ENCODE peak calls at places on chromosomes 16 and 17, in seven cellular contexts. T, H, V, W, S, R and C are unnamed samples.

GRCh38 chr16:75443301-75443700 is 10.0 kb upstream of the CFDP1 start:
- DNase-seq in S (no peak), W (no peak), R (no peak), V (no peak), H (no peak), T (no peak), C (no peak)

GRCh38 chr16:88308441-88309173 is 74.2 kb upstream of the ZNF469 start:
- DNase-seq in W (no peak), T (no peak), V (no peak), H (no peak), S (no peak), R (no peak), C (no peak)

GRCh38 chr16:85542548-85542927 is 70.6 kb upstream of the GSE1 start:
- DNase-seq in V (no peak), H (no peak), W (no peak), T (no peak), R (no peak), S (no peak), C (no peak)

GRCh38 chr16:86078121-86078600 is 179.2 kb downstream of the IRF8 start:
- DNase-seq in T (no peak), V (no peak), H (no peak), W (no peak), R (peak), S (no peak), C (no peak)

GRCh38 chr17:72618018-72618509 is 474.4 kb downstream of the SLC39A11 start:
- DNase-seq in W (no peak), T (no peak), R (peak), S (no peak), V (peak), H (no peak), C (no peak)

GRCh38 chr17:30921544-30922196 is at the start of gene ADAP2:
- DNase-seq in R (peak), S (no peak), T (no peak), H (peak), V (no peak), W (peak), C (no peak)

GRCh38 chr17:53032861-53033271 is 789.9 kb upstream of the KIF2B start:
- DNase-seq in V (no peak), H (peak), R (peak), S (no peak), T (peak), W (peak), C (no peak)

GRCh38 chr16:12258806-12259205 is 282.3 kb downstream of the SNX29 start:
- DNase-seq in R (no peak), W (no peak), T (no peak), V (no peak), S (no peak), H (no peak), C (no peak)

GRCh38 chr17:74898376-74898946 is 5.0 kb upstream of the FADS6 start:
- DNase-seq in T (no peak), R (no peak), W (no peak), V (no peak), H (no peak), S (no peak), C (no peak)

GRCh38 chr17:60170835-60171752 is 21.3 kb downstream of the CA4 start:
- DNase-seq in H (no peak), R (peak), W (no peak), T (no peak), S (no peak), V (no peak), C (no peak)